ENCODE peak calls at places on chromosome 2, in six cellular contexts. One of them, this sample, is unnamed. For H3K4me1, the result is how much of the 10 kb centered on the place peaks cover.

GRCh38 chr2:109380502-109381326 is 233.1 kb downstream of the SEPTIN10 start:
- DNase-seq in HepG2: no peak
- DNase-seq in sigmoid colon: peak
- DNase-seq in A549: no peak
- DNase-seq in ovary: peak
- DNase-seq in H1: no peak
- DNase-seq in this sample: no peak

GRCh38 chr2:12613137-12613912 is 103.4 kb upstream of the TRIB2 start:
- DNase-seq in HepG2: no peak
- DNase-seq in sigmoid colon: no peak
- DNase-seq in A549: no peak
- DNase-seq in ovary: no peak
- DNase-seq in H1: no peak
- DNase-seq in this sample: no peak

GRCh38 chr2:2719015-2719414 is 387.9 kb upstream of the MYT1L start:
- DNase-seq in HepG2: no peak
- DNase-seq in sigmoid colon: no peak
- DNase-seq in A549: no peak
- DNase-seq in ovary: no peak
- DNase-seq in H1: no peak
- DNase-seq in this sample: no peak

GRCh38 chr2:20443276-20443920 is 3.5 kb upstream of the RHOB start:
- DNase-seq in HepG2: peak
- DNase-seq in sigmoid colon: peak
- DNase-seq in A549: peak
- DNase-seq in ovary: peak
- DNase-seq in H1: no peak
- DNase-seq in this sample: no peak

GRCh38 chr2:61949458-61950107 is 44.1 kb downstream of the COMMD1 start:
- DNase-seq in HepG2: no peak
- DNase-seq in sigmoid colon: peak
- DNase-seq in A549: no peak
- DNase-seq in ovary: no peak
- DNase-seq in H1: no peak
- DNase-seq in this sample: no peak

GRCh38 chr2:219168932-219169331 is 897 bp downstream of the SLC23A3 start:
- DNase-seq in HepG2: no peak
- DNase-seq in sigmoid colon: no peak
- DNase-seq in A549: no peak
- DNase-seq in ovary: no peak
- DNase-seq in H1: no peak
- DNase-seq in this sample: peak

GRCh38 chr2:107001964-107002696 is 116.2 kb upstream of the ST6GAL2 start:
- DNase-seq in HepG2: no peak
- DNase-seq in sigmoid colon: no peak
- DNase-seq in A549: peak
- DNase-seq in ovary: no peak
- DNase-seq in H1: no peak
- DNase-seq in this sample: no peak

GRCh38 chr2:14533106-14533757 is 99.3 kb upstream of the LRATD1 start:
- DNase-seq in HepG2: no peak
- DNase-seq in sigmoid colon: no peak
- DNase-seq in A549: no peak
- DNase-seq in ovary: no peak
- DNase-seq in H1: no peak
- DNase-seq in this sample: peak

GRCh38 chr2:147100406-147101035 is 744.3 kb upstream of the ACVR2A start:
- DNase-seq in HepG2: no peak
- DNase-seq in sigmoid colon: no peak
- DNase-seq in A549: no peak
- DNase-seq in ovary: no peak
- DNase-seq in H1: no peak
- DNase-seq in this sample: no peak

GRCh38 chr2:150479075-150479915 is 8.2 kb downstream of the RND3 start:
- DNase-seq in HepG2: no peak
- DNase-seq in sigmoid colon: no peak
- DNase-seq in A549: no peak
- DNase-seq in ovary: no peak
- DNase-seq in H1: no peak
- DNase-seq in this sample: no peak

GRCh38 chr2:72051971-72052505 is 95.6 kb downstream of the CYP26B1 start:
- DNase-seq in HepG2: no peak
- DNase-seq in sigmoid colon: no peak
- DNase-seq in A549: no peak
- DNase-seq in ovary: no peak
- DNase-seq in H1: no peak
- DNase-seq in this sample: no peak

GRCh38 chr2:233449071-233449901 is 95.0 kb downstream of the DGKD start:
- DNase-seq in HepG2: no peak
- DNase-seq in sigmoid colon: peak
- DNase-seq in A549: peak
- DNase-seq in ovary: peak
- DNase-seq in H1: peak
- DNase-seq in this sample: no peak

GRCh38 chr2:220320326-220320725 is 692.9 kb downstream of the SLC4A3 start:
- DNase-seq in HepG2: no peak
- DNase-seq in sigmoid colon: no peak
- DNase-seq in A549: no peak
- DNase-seq in ovary: no peak
- DNase-seq in H1: no peak
- DNase-seq in this sample: no peak

GRCh38 chr2:18626958-18627650 is 37.7 kb upstream of the NT5C1B start:
- DNase-seq in HepG2: no peak
- DNase-seq in sigmoid colon: no peak
- DNase-seq in A549: no peak
- DNase-seq in ovary: no peak
- DNase-seq in H1: no peak
- DNase-seq in this sample: no peak
- H3K4me1 ChIP-seq in HepG2: under half
- H3K4me1 ChIP-seq in sigmoid colon: under half
- H3K4me1 ChIP-seq in A549: under half
- H3K4me1 ChIP-seq in ovary: under half
- H3K4me1 ChIP-seq in H1: under half
- H3K4me1 ChIP-seq in this sample: under half

GRCh38 chr2:120278901-120279300 is 26.2 kb downstream of the RALB start:
- DNase-seq in HepG2: no peak
- DNase-seq in sigmoid colon: no peak
- DNase-seq in A549: no peak
- DNase-seq in ovary: no peak
- DNase-seq in H1: no peak
- DNase-seq in this sample: no peak
- TF ChIP-seq EP300 in HepG2: no peak
- TF ChIP-seq EP300 in sigmoid colon: no peak
- TF ChIP-seq EP300 in A549: no peak
- TF ChIP-seq EP300 in ovary: no peak
- TF ChIP-seq EP300 in H1: no peak
- TF ChIP-seq EP300 in this sample: no peak

DNA sequence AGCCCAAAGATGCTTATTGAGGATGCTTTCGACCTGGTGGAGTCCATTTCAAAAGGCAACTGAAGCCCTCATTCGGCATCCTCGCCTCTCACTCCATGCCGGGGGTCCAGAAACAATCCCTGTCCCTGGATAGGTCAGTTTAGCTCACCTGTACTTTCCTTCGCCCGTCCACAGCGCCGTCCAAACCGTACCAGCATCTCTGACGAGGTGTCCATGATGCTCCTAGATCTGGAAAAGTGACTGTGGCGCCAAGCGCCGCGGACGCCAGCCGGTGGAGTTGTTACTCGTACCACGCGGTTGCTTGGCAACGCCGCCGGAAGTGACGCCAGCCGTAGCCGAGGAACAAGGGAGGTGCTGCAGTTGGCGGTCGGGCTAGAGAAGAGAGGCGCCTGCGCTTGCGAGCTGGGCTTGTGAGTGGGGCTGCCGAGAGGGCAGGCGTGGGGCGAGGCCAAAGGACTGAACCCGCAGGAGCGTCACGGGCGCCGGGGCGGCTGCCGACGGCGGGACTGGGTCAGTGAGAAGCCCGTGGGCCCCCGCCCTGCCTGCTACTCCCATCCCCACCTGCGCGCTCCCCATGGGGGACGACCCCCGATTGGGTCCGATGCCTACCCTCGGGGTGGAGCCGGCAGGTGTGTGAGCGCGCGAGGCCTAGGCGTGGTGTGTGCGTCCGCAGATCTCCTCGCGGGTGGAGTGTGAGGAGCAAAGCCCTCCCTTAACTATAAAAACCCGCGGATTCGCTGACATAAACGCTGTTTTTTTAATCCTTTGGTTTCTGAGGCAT is at the start of the genes CFAP210 and PHOSPHO2:
- DNase-seq in HepG2: peak
- DNase-seq in sigmoid colon: peak
- DNase-seq in A549: peak
- DNase-seq in ovary: peak
- DNase-seq in H1: peak
- DNase-seq in this sample: peak
- TF ChIP-seq POLR2A in HepG2: peak
- TF ChIP-seq POLR2A in sigmoid colon: peak
- TF ChIP-seq POLR2A in A549: peak
- TF ChIP-seq POLR2A in ovary: peak
- TF ChIP-seq POLR2A in H1: peak
- TF ChIP-seq POLR2A in this sample: peak

GRCh38 chr2:177250461-177250860 is 14.1 kb downstream of the NFE2L2 start:
- DNase-seq in HepG2: no peak
- DNase-seq in sigmoid colon: no peak
- DNase-seq in A549: no peak
- DNase-seq in ovary: no peak
- DNase-seq in H1: no peak
- DNase-seq in this sample: no peak
- H3K4me1 ChIP-seq in HepG2: half or more
- H3K4me1 ChIP-seq in sigmoid colon: half or more
- H3K4me1 ChIP-seq in A549: half or more
- H3K4me1 ChIP-seq in ovary: under half
- H3K4me1 ChIP-seq in H1: under half
- H3K4me1 ChIP-seq in this sample: half or more

GRCh38 chr2:127577503-127577902 is 42.0 kb downstream of the MYO7B start:
- DNase-seq in HepG2: no peak
- DNase-seq in sigmoid colon: no peak
- DNase-seq in A549: no peak
- DNase-seq in ovary: no peak
- DNase-seq in H1: no peak
- DNase-seq in this sample: peak
- TF ChIP-seq EP300 in HepG2: no peak
- TF ChIP-seq EP300 in sigmoid colon: no peak
- TF ChIP-seq EP300 in A549: no peak
- TF ChIP-seq EP300 in ovary: no peak
- TF ChIP-seq EP300 in H1: no peak
- TF ChIP-seq EP300 in this sample: no peak

DNA sequence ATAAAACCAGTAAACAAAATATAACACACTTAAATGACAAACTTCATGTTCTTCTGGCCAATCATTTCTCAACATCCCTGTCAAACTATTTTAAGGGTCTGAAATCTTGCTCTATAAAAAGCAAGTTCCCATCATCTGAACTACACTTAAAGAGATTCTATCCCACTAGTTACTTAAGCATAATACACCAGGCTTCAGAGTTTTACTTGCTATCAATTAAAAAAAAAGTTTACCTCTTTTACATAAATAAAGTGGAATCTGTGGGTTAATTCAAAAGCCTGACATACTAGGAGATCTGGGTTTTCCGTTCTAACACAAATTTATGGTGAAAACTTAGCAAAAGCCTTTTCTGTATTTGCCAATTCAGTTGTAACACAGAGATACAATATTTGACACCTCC is 1.9 kb downstream of the CLASP1 start:
- DNase-seq in HepG2: no peak
- DNase-seq in sigmoid colon: no peak
- DNase-seq in A549: no peak
- DNase-seq in ovary: no peak
- DNase-seq in H1: no peak
- DNase-seq in this sample: no peak
- TF ChIP-seq POLR2A in HepG2: no peak
- TF ChIP-seq POLR2A in sigmoid colon: no peak
- TF ChIP-seq POLR2A in A549: no peak
- TF ChIP-seq POLR2A in ovary: no peak
- TF ChIP-seq POLR2A in H1: no peak
- TF ChIP-seq POLR2A in this sample: no peak

GRCh38 chr2:226581661-226582060 is 218.0 kb downstream of the IRS1 start:
- DNase-seq in HepG2: no peak
- DNase-seq in sigmoid colon: no peak
- DNase-seq in A549: no peak
- DNase-seq in ovary: no peak
- DNase-seq in H1: no peak
- DNase-seq in this sample: no peak
- H3K4me1 ChIP-seq in HepG2: half or more
- H3K4me1 ChIP-seq in sigmoid colon: under half
- H3K4me1 ChIP-seq in A549: under half
- H3K4me1 ChIP-seq in ovary: under half
- H3K4me1 ChIP-seq in H1: under half
- H3K4me1 ChIP-seq in this sample: under half

GRCh38 chr2:136056077-136056688 is 61.8 kb downstream of the CXCR4 start:
- DNase-seq in HepG2: no peak
- DNase-seq in sigmoid colon: no peak
- DNase-seq in A549: no peak
- DNase-seq in ovary: no peak
- DNase-seq in H1: no peak
- DNase-seq in this sample: no peak
- TF ChIP-seq EP300 in HepG2: no peak
- TF ChIP-seq EP300 in sigmoid colon: no peak
- TF ChIP-seq EP300 in A549: no peak
- TF ChIP-seq EP300 in ovary: no peak
- TF ChIP-seq EP300 in H1: no peak
- TF ChIP-seq EP300 in this sample: no peak